ENCODE peak calls at places on chromosomes 7 and 10, in four cellular contexts. O, Y, J and T are unnamed samples.

GRCh38 chr7:133934974-133935330 is 192.2 kb upstream of the LRGUK start:
- DNase-seq in Y (no peak), J (no peak), O (no peak), T (no peak)

GRCh38 chr10:75399461-75400162 is 2.0 kb downstream of the ZNF503 start:
- DNase-seq in Y (peak; percentile 69), J (peak; percentile 88), O (no peak), T (peak; percentile 87)

GRCh38 chr10:101031128-101031795 is at the start of the genes PDZD7 and SFXN3:
- DNase-seq in J (peak; percentile 98), Y (peak; percentile 91), O (peak; percentile 83), T (peak; percentile 95)

GRCh38 chr10:12471135-12471534 is 121.8 kb downstream of the CAMK1D start:
- DNase-seq in J (peak; percentile 70), O (no peak), Y (no peak), T (peak; percentile 45)

GRCh38 chr10:62618576-62619408 is 185.7 kb upstream of the ADO start:
- DNase-seq in J (no peak), Y (peak; percentile 89), O (no peak), T (no peak)

GRCh38 chr7:88215295-88215694 is 4.5 kb downstream of the SRI start:
- DNase-seq in O (no peak), J (no peak), Y (no peak), T (no peak)

GRCh38 chr10:26801274-26801673 is 59.5 kb downstream of the ABI1 start:
- DNase-seq in O (no peak), Y (no peak), J (no peak), T (no peak)

GRCh38 chr10:71963756-71964668 is at the start of gene CHST3:
- DNase-seq in Y (peak; percentile 56), O (no peak), J (peak; percentile 53), T (peak; percentile 82)

GRCh38 chr10:77877461-77878344 is 48.9 kb downstream of the DLG5 start:
- DNase-seq in J (no peak), Y (peak; percentile 82), O (peak; percentile 42), T (peak; percentile 76)

DNA sequence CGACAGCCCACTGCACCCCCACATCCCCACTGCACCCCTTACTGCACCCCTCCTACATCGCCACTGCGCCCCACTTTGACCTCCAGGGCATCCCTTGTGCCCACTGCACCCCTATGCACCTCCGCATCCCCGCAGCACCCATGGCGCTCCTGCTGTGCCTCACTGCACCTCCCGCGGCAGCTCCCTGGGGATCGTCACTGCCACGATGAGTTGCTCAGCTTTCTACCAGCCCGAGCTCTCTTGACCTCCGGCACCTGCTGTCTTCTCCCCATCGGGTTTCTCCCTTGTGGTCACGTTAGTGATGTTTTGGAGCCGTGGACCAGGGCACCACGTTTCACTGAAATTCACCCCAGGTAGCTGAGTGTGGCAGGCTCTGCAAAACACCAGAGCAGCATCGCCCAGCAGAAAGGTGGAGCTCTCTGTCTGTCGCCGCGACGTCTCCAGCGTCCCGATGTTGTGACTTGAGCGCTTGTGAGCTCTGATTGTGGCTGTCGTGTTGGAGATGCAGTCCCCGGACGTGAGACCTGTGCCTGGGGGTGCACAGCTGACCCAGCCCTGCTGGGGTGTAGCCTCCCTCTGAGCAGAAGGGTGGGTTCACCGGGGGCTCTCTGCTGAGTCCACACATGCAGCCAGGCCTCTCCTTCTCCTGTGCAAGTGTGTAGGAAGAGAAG is 147.7 kb downstream of the DNAJB6 start:
- DNase-seq in J (no peak), O (no peak), Y (no peak), T (no peak)
- H3K9me3 ChIP-seq in J (no peaks in the 10 kb centered on the region), O (peaks cover 83% of the 10 kb centered on the region), Y (peaks cover 24% of the 10 kb centered on the region), T (no peaks in the 10 kb centered on the region)

GRCh38 chr10:60134548-60134947 is 228.2 kb upstream of the CCDC6 start:
- DNase-seq in J (no peak), O (no peak), Y (no peak), T (no peak)
- H3K4me3 ChIP-seq in J (no peak overlapping the region), O (no peak overlapping the region), Y (no peak overlapping the region), T (no peak overlapping the region)

GRCh38 chr7:157903296-157903695 is 566.5 kb downstream of the DNAJB6 start:
- DNase-seq in O (no peak), J (no peak), Y (no peak), T (no peak)
- H3K9me3 ChIP-seq in O (peaks cover 89% of the 10 kb centered on the region), J (no peaks in the 10 kb centered on the region), Y (peaks cover 61% of the 10 kb centered on the region), T (no peaks in the 10 kb centered on the region)

GRCh38 chr10:15346440-15347141 is 24.5 kb downstream of the FAM171A1 start:
- DNase-seq in O (no peak), J (no peak), Y (peak; percentile 55), T (peak; percentile 75)
- H3K4me3 ChIP-seq in O (no peak overlapping the region), J (no peak overlapping the region), Y (no peak overlapping the region), T (no peak overlapping the region)

GRCh38 chr7:44449531-44449930 is 40.9 kb downstream of the NUDCD3 start:
- DNase-seq in Y (peak; percentile 70), J (no peak), O (no peak), T (no peak)
- H3K9me3 ChIP-seq in Y (no peaks in the 10 kb centered on the region), J (no peaks in the 10 kb centered on the region), O (no peaks in the 10 kb centered on the region), T (no peaks in the 10 kb centered on the region)

GRCh38 chr7:4713183-4713784 is 31.2 kb downstream of the FOXK1 start:
- DNase-seq in J (peak; percentile 27), O (no peak), Y (no peak), T (no peak)

GRCh38 chr7:4715385-4715770 is 33.3 kb downstream of the FOXK1 start:
- DNase-seq in O (peak; percentile 62), Y (peak; percentile 88), J (peak; percentile 35), T (peak; percentile 53)

GRCh38 chr7:4712371-4713182 is 30.5 kb downstream of the FOXK1 start:
- DNase-seq in Y (peak; percentile 36), O (no peak), J (no peak), T (no peak)

GRCh38 chr7:4714767-4715384 is 32.8 kb downstream of the FOXK1 start:
- DNase-seq in J (no peak), O (no peak), Y (no peak), T (no peak)

GRCh38 chr7:4714161-4714700 is 32.1 kb downstream of the FOXK1 start:
- DNase-seq in O (no peak), J (no peak), Y (no peak), T (no peak)
- H3K4me3 ChIP-seq in O (no peak overlapping the region), J (no peak overlapping the region), Y (no peak overlapping the region), T (no peak overlapping the region)